ENCODE peak calls at places on chromosome 7, in four cellular contexts. G, J, F and L are unnamed samples. For H3K4me1, the result is how much of the 10 kb centered on the place peaks cover.

GRCh38 chr7:128030999-128031681 is at the start of gene LRRC4:
- DNase-seq in G (peak), J (peak), F (no peak), L (peak)

GRCh38 chr7:32892521-32893224 is 1.1 kb upstream of the KBTBD2 start:
- DNase-seq in G (peak), J (peak), F (no peak), L (peak)

GRCh38 chr7:109763611-109764010 is 1193.9 kb downstream of the DNAJB9 start:
- DNase-seq in G (no peak), J (no peak), F (no peak), L (no peak)

GRCh38 chr7:107479303-107479702 is 9.4 kb downstream of the GPR22 start:
- DNase-seq in G (no peak), J (no peak), F (no peak), L (no peak)

GRCh38 chr7:128271471-128272454 is 30.7 kb downstream of the LEP start:
- DNase-seq in G (no peak), J (peak), F (no peak), L (no peak)

GRCh38 chr7:25952277-25953057 is 199.5 kb upstream of the NFE2L3 start:
- DNase-seq in G (no peak), J (no peak), F (no peak), L (no peak)

GRCh38 chr7:106794276-106795136 is 70.6 kb upstream of the PIK3CG start:
- DNase-seq in G (no peak), J (no peak), F (no peak), L (no peak)

GRCh38 chr7:12220321-12221046 is 9.4 kb downstream of the TMEM106B start:
- DNase-seq in G (no peak), J (no peak), F (no peak), L (no peak)

GRCh38 chr7:1758417-1758858 is 88.4 kb downstream of the ELFN1 start:
- DNase-seq in G (peak), J (peak), F (peak), L (no peak)

DNA sequence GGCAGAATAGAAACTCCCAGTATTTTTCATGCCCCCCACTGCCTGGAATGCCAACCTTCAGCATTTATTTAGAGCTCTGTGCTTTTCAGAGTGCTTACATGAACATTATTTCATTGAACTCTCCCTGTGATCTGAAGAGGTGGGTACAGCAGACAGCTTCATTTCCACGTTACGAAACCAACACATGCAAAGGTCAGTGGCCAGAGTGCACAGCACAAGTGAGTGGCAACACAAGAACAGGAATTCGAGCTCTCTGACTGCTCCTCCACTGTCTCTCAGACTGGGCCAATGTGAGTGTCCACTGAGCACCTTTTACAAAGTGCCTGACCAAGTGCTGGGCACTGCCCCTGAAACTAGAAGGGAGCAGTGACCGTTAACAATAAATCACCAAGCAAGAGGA is 162.9 kb downstream of the GLI3 start:
- DNase-seq in G (no peak), J (no peak), F (no peak), L (no peak)
- H3K4me1 ChIP-seq in G (under half), J (under half), F (under half), L (under half)

GRCh38 chr7:137935849-137936508 is 65.9 kb downstream of the CREB3L2 start:
- DNase-seq in G (no peak), J (no peak), F (no peak), L (peak)
- H3K4me1 ChIP-seq in G (half or more), J (half or more), F (half or more), L (under half)

GRCh38 chr7:73876973-73877372 is 16.0 kb downstream of the TMEM270 start:
- DNase-seq in G (no peak), J (no peak), F (no peak), L (no peak)
- H3K4me1 ChIP-seq in G (under half), J (under half), F (under half), L (under half)

GRCh38 chr7:157003445-157004049 is 6.9 kb downstream of the MNX1 start:
- DNase-seq in G (no peak), J (peak), F (no peak), L (no peak)
- H3K4me1 ChIP-seq in G (under half), J (under half), F (under half), L (under half)